ENCODE peak calls at places on chromosomes 11 and 22, in ten cellular contexts. K, T, H, M, A, O, S, Z, B and R are unnamed samples.

GRCh38 chr11:46480909-46481308 is 89.3 kb upstream of the CHRM4 start:
- DNase-seq in K (no peak), T (no peak), H (no peak), M (no peak), A (no peak), O (no peak), S (no peak), Z (no peak), B (peak; percentile 69), R (no peak)

GRCh38 chr11:57646756-57647303 is 2.9 kb downstream of the YPEL4 start:
- DNase-seq in K (peak; percentile 45), T (no peak), H (no peak), M (no peak), A (no peak), O (no peak), S (no peak), Z (no peak), B (no peak), R (no peak)

GRCh38 chr11:126257144-126257543 is 11.6 kb downstream of the SRPRA start:
- DNase-seq in K (no peak), T (no peak), H (no peak), M (no peak), A (no peak), O (no peak), S (no peak), Z (no peak), B (no peak), R (no peak)

GRCh38 chr11:68120212-68121066 is 749 bp downstream of the CHKA start:
- DNase-seq in K (peak; percentile 39), T (no peak), H (peak; percentile 47), M (peak; percentile 76), A (peak; percentile 31), O (peak; percentile 80), S (peak; percentile 47), Z (peak; percentile 56), B (peak; percentile 91), R (no peak)

GRCh38 chr11:132846080-132846479 is 686.2 kb downstream of the OPCML start:
- DNase-seq in K (no peak), T (no peak), H (no peak), M (no peak), A (no peak), O (no peak), S (no peak), Z (no peak), B (no peak), R (no peak)

GRCh38 chr11:3200388-3201111 is 18.1 kb downstream of the MRGPRG start:
- DNase-seq in K (no peak), T (no peak), H (no peak), M (no peak), A (no peak), O (no peak), S (no peak), Z (no peak), B (no peak), R (no peak)

GRCh38 chr11:73660497-73661034 is 14.2 kb downstream of the PLEKHB1 start:
- DNase-seq in K (no peak), T (no peak), H (no peak), M (no peak), A (no peak), O (no peak), S (no peak), Z (no peak), B (no peak), R (no peak)

GRCh38 chr11:47714554-47715081 is 551 bp downstream of the AGBL2 start:
- DNase-seq in K (peak; percentile 52), T (no peak), H (no peak), M (no peak), A (peak; percentile 33), O (no peak), S (no peak), Z (no peak), B (no peak), R (peak; percentile 29)

GRCh38 chr11:56497010-56497409 is 5.8 kb upstream of the OR5M8 start:
- DNase-seq in K (no peak), T (no peak), H (no peak), M (no peak), A (no peak), O (no peak), S (no peak), Z (no peak), B (no peak), R (no peak)

GRCh38 chr11:558503-558902 is 2.0 kb downstream of the LMNTD2 start:
- DNase-seq in K (no peak), T (no peak), H (no peak), M (no peak), A (no peak), O (peak; percentile 23), S (no peak), Z (no peak), B (no peak), R (no peak)

GRCh38 chr11:111189466-111189865 is 56.1 kb upstream of the POU2AF2 start:
- DNase-seq in K (peak; percentile 52), T (no peak), H (no peak), M (no peak), A (peak; percentile 32), O (no peak), S (no peak), Z (no peak), B (no peak), R (no peak)

GRCh38 chr22:32700186-32700882 is 101.2 kb upstream of the TIMP3 start:
- DNase-seq in K (peak; percentile 88), T (no peak), H (no peak), M (no peak), A (peak; percentile 88), O (no peak), S (peak; percentile 44), Z (peak; percentile 30), B (no peak), R (no peak)

GRCh38 chr11:82974135-82974534 is 72.6 kb downstream of the DDIAS start:
- DNase-seq in K (no peak), T (no peak), H (no peak), M (no peak), A (no peak), O (no peak), S (no peak), Z (no peak), B (no peak), R (no peak)

GRCh38 chr11:82978422-82979099 is 77.0 kb downstream of the DDIAS start:
- DNase-seq in K (peak; percentile 82), T (peak; percentile 70), H (peak; percentile 92), M (no peak), A (peak; percentile 91), O (no peak), S (peak; percentile 30), Z (no peak), B (no peak), R (no peak)

GRCh38 chr11:82979824-82980223 is 78.3 kb downstream of the DDIAS start:
- DNase-seq in K (no peak), T (no peak), H (no peak), M (no peak), A (no peak), O (no peak), S (no peak), Z (no peak), B (no peak), R (no peak)

GRCh38 chr11:82975882-82976281 is 74.3 kb downstream of the DDIAS start:
- DNase-seq in K (no peak), T (no peak), H (no peak), M (no peak), A (no peak), O (no peak), S (no peak), Z (no peak), B (no peak), R (no peak)

GRCh38 chr11:82976786-82977185 is 75.2 kb downstream of the DDIAS start:
- DNase-seq in K (no peak), T (no peak), H (no peak), M (no peak), A (no peak), O (no peak), S (no peak), Z (no peak), B (no peak), R (no peak)
- H3K4me3 ChIP-seq in K (no peak overlapping the region), T (no peak overlapping the region), H (no peak overlapping the region), M (no peak overlapping the region), A (no peak overlapping the region), O (no peak overlapping the region), S (no peak overlapping the region), Z (no peak overlapping the region), B (no peak overlapping the region), R (no peak overlapping the region)

DNA sequence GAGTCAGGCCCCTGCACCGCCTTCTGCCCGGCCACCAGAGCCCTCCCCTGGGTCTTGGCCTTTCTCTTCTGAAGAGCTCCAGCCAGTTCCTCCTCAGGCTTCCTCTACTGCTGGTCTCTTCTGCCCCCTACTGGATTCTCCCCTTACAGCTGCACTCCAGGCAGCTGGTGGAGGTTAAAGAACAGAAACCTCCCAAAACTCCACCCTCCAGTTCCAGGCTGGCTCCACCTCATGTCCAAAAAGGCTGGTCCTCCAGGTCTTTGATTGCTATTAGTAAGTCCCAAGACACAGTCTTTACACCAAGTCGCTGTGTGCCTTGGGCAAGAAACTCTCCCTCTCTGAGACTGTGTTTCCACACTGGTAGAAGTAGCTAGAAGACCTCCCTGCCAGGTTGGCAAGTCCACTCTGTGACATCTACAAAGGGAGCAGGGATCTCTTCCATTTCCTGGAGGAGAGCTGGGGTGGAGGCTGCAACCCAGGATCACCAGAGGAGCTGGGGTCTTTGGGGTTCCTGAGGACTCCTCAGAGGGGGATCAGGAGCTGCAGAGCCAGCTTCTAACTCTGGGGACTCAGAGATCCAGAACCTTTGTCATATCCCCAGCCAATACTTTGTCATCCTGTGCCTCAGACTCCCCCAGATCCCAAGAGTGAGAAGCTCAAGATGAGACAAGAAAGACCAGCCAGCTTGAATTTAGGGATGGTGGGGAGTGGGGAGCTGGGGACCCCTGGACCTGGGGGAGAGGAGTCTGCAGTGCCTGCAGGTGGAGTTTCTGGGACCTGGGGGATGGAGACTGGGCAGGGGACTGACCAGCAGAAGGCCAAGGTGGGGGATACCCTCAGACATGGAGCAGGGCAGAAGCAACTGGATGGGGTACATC is 3.4 kb upstream of the IGLL5 start:
- DNase-seq in K (peak; percentile 70), T (no peak), H (peak; percentile 67), M (peak; percentile 89), A (peak; percentile 70), O (peak; percentile 43), S (peak; percentile 42), Z (no peak), B (peak; percentile 79), R (peak; percentile 58)
- TF ChIP-seq CTCF in K (peak; percentile 55), T (peak; percentile 55), H (peak; percentile 60), M (peak; percentile 79), A (peak; percentile 82), O (peak; percentile 75), S (peak; percentile 77), Z (peak; percentile 72), B (peak; percentile 59), R (peak; percentile 64)

GRCh38 chr22:45935573-45935972 is 41.4 kb downstream of the WNT7B start:
- DNase-seq in K (no peak), T (no peak), H (no peak), M (no peak), A (no peak), O (no peak), S (no peak), Z (no peak), B (no peak), R (no peak)
- H3K4me3 ChIP-seq in K (no peak overlapping the region), T (no peak overlapping the region), H (peak overlapping the region; percentile 52), M (no peak overlapping the region), A (no peak overlapping the region), O (no peak overlapping the region), S (no peak overlapping the region), Z (no peak overlapping the region), B (no peak overlapping the region), R (no peak overlapping the region)

DNA sequence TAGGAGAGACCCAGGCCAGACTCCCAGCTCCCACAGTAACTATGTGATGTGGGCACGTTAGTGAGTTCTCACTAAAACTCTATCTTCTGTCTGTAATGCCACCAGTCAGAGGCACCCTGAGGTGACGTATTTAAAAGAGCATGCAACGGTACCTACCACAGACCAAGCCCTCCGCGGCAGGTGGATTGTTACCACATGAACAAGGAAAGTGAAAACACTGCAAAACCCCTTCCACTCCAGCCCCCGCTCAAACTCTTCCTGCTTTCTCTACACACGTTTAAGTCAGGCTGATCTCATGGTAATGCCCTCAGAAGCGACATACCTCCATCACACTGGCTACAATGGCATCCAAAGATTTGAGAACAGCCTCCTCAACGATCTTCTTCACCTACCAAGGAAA is 36.7 kb downstream of the SERPIND1 start:
- DNase-seq in K (no peak), T (no peak), H (no peak), M (peak; percentile 11), A (no peak), O (no peak), S (no peak), Z (no peak), B (no peak), R (no peak)
- TF ChIP-seq CTCF in K (no peak), T (no peak), H (no peak), M (no peak), A (no peak), O (no peak), S (no peak), Z (no peak), B (no peak), R (no peak)